ENCODE peak calls at places on chromosomes 11 and 22, in four cellular contexts. One of them, this sample, is unnamed.

GRCh38 chr22:46861968-46862367 is 99.5 kb downstream of the TBC1D22A start:
- DNase-seq in NCI-H524: no peak
- DNase-seq in HFF-Myc: no peak
- DNase-seq in stimulated activated CD4-positive, alpha-beta T cell treated with anti-CD3 and anti-CD28 coated beads, Interleukin-2, amount 100 ng/mL, for 48 hours: no peak
- DNase-seq in this sample: no peak

GRCh38 chr11:125090816-125091215 is 20.6 kb downstream of the TMEM218 start:
- DNase-seq in NCI-H524: no peak
- DNase-seq in HFF-Myc: no peak
- DNase-seq in stimulated activated CD4-positive, alpha-beta T cell treated with anti-CD3 and anti-CD28 coated beads, Interleukin-2, amount 100 ng/mL, for 48 hours: no peak
- DNase-seq in this sample: no peak

GRCh38 chr11:8729837-8730696 is 47.5 kb downstream of the RPL27A start:
- DNase-seq in NCI-H524: no peak
- DNase-seq in HFF-Myc: no peak
- DNase-seq in stimulated activated CD4-positive, alpha-beta T cell treated with anti-CD3 and anti-CD28 coated beads, Interleukin-2, amount 100 ng/mL, for 48 hours: no peak
- DNase-seq in this sample: no peak

GRCh38 chr11:119897576-119897975 is 168.6 kb upstream of the NECTIN1 start:
- DNase-seq in NCI-H524: no peak
- DNase-seq in HFF-Myc: no peak
- DNase-seq in stimulated activated CD4-positive, alpha-beta T cell treated with anti-CD3 and anti-CD28 coated beads, Interleukin-2, amount 100 ng/mL, for 48 hours: no peak
- DNase-seq in this sample: no peak

GRCh38 chr11:77039491-77040400 is 5.5 kb downstream of the B3GNT6 start:
- DNase-seq in NCI-H524: peak; percentile 41
- DNase-seq in HFF-Myc: no peak
- DNase-seq in stimulated activated CD4-positive, alpha-beta T cell treated with anti-CD3 and anti-CD28 coated beads, Interleukin-2, amount 100 ng/mL, for 48 hours: peak; percentile 26
- DNase-seq in this sample: no peak

GRCh38 chr11:94958118-94958517 is 15.2 kb downstream of the CWC15 start:
- DNase-seq in NCI-H524: no peak
- DNase-seq in HFF-Myc: no peak
- DNase-seq in stimulated activated CD4-positive, alpha-beta T cell treated with anti-CD3 and anti-CD28 coated beads, Interleukin-2, amount 100 ng/mL, for 48 hours: no peak
- DNase-seq in this sample: no peak

GRCh38 chr11:19817870-19818269 is 105.2 kb downstream of the NAV2 start:
- DNase-seq in NCI-H524: no peak
- DNase-seq in HFF-Myc: no peak
- DNase-seq in stimulated activated CD4-positive, alpha-beta T cell treated with anti-CD3 and anti-CD28 coated beads, Interleukin-2, amount 100 ng/mL, for 48 hours: no peak
- DNase-seq in this sample: no peak

GRCh38 chr11:11842426-11843008 is 745 bp downstream of the USP47 start:
- DNase-seq in NCI-H524: peak; percentile 74
- DNase-seq in HFF-Myc: peak; percentile 52
- DNase-seq in stimulated activated CD4-positive, alpha-beta T cell treated with anti-CD3 and anti-CD28 coated beads, Interleukin-2, amount 100 ng/mL, for 48 hours: peak; percentile 42
- DNase-seq in this sample: peak; percentile 61

This sample was measured in SIG-M5.